ENCODE peak calls at places on chromosomes 16 and 17, in nine cellular contexts. One of them, this sample, is unnamed.

GRCh38 chr16:28491080-28491969 is 549 bp downstream of the CLN3 start:
- DNase-seq in endodermal cell: peak
- DNase-seq in testis: peak
- DNase-seq in M059J: peak
- DNase-seq in ureter: no peak
- DNase-seq in upper lobe of right lung: peak
- DNase-seq in HTR-8/SVneo: peak
- DNase-seq in AG04450: no peak
- DNase-seq in midbrain: peak
- DNase-seq in this sample: peak

GRCh38 chr17:50117202-50118040 is 12.5 kb downstream of the SAMD14 start:
- DNase-seq in ureter: no peak
- DNase-seq in AG04450: no peak
- DNase-seq in HTR-8/SVneo: no peak
- DNase-seq in midbrain: no peak
- DNase-seq in upper lobe of right lung: peak
- DNase-seq in M059J: no peak
- DNase-seq in testis: peak
- DNase-seq in endodermal cell: peak
- DNase-seq in this sample: peak

GRCh38 chr17:4788807-4789700 is at the start of gene GLTPD2:
- DNase-seq in ureter: no peak
- DNase-seq in endodermal cell: peak
- DNase-seq in AG04450: no peak
- DNase-seq in M059J: no peak
- DNase-seq in midbrain: no peak
- DNase-seq in testis: no peak
- DNase-seq in upper lobe of right lung: no peak
- DNase-seq in HTR-8/SVneo: no peak
- DNase-seq in this sample: peak

GRCh38 chr17:9002610-9003354 is 18.5 kb upstream of the NTN1 start:
- DNase-seq in endodermal cell: peak
- DNase-seq in upper lobe of right lung: no peak
- DNase-seq in M059J: no peak
- DNase-seq in AG04450: no peak
- DNase-seq in midbrain: peak
- DNase-seq in ureter: no peak
- DNase-seq in testis: peak
- DNase-seq in HTR-8/SVneo: peak
- DNase-seq in this sample: no peak

GRCh38 chr16:2702871-2703745 is 16.9 kb downstream of the PRSS27 start:
- DNase-seq in upper lobe of right lung: no peak
- DNase-seq in testis: no peak
- DNase-seq in ureter: no peak
- DNase-seq in midbrain: peak
- DNase-seq in endodermal cell: no peak
- DNase-seq in M059J: no peak
- DNase-seq in HTR-8/SVneo: no peak
- DNase-seq in AG04450: no peak
- DNase-seq in this sample: no peak

GRCh38 chr17:45145035-45145389 is 3.3 kb upstream of the HEXIM1 start:
- DNase-seq in M059J: no peak
- DNase-seq in endodermal cell: peak
- DNase-seq in AG04450: no peak
- DNase-seq in midbrain: no peak
- DNase-seq in HTR-8/SVneo: no peak
- DNase-seq in testis: no peak
- DNase-seq in upper lobe of right lung: no peak
- DNase-seq in ureter: no peak
- DNase-seq in this sample: no peak

GRCh38 chr17:27624555-27624954 is 6.4 kb upstream of the LGALS9 start:
- DNase-seq in ureter: no peak
- DNase-seq in midbrain: no peak
- DNase-seq in upper lobe of right lung: no peak
- DNase-seq in AG04450: no peak
- DNase-seq in testis: no peak
- DNase-seq in endodermal cell: no peak
- DNase-seq in M059J: no peak
- DNase-seq in HTR-8/SVneo: no peak
- DNase-seq in this sample: no peak

GRCh38 chr16:9124444-9124843 is 33.0 kb downstream of the HAPSTR1 start:
- DNase-seq in testis: no peak
- DNase-seq in upper lobe of right lung: no peak
- DNase-seq in midbrain: no peak
- DNase-seq in HTR-8/SVneo: no peak
- DNase-seq in endodermal cell: no peak
- DNase-seq in ureter: no peak
- DNase-seq in M059J: no peak
- DNase-seq in AG04450: no peak
- DNase-seq in this sample: no peak

GRCh38 chr17:8120520-8121443 is 2.5 kb upstream of the ALOXE3 start:
- DNase-seq in endodermal cell: peak
- DNase-seq in AG04450: no peak
- DNase-seq in testis: peak
- DNase-seq in upper lobe of right lung: peak
- DNase-seq in M059J: peak
- DNase-seq in ureter: peak
- DNase-seq in HTR-8/SVneo: peak
- DNase-seq in midbrain: peak
- DNase-seq in this sample: peak

GRCh38 chr16:53052519-53053501 is at the start of gene CHD9NB:
- DNase-seq in M059J: peak
- DNase-seq in midbrain: no peak
- DNase-seq in upper lobe of right lung: no peak
- DNase-seq in HTR-8/SVneo: peak
- DNase-seq in endodermal cell: peak
- DNase-seq in testis: no peak
- DNase-seq in AG04450: peak
- DNase-seq in ureter: peak
- DNase-seq in this sample: peak

GRCh38 chr16:84270071-84270470 is 24.6 kb upstream of the WFDC1 start:
- DNase-seq in endodermal cell: no peak
- DNase-seq in testis: no peak
- DNase-seq in ureter: no peak
- DNase-seq in upper lobe of right lung: no peak
- DNase-seq in M059J: no peak
- DNase-seq in HTR-8/SVneo: no peak
- DNase-seq in AG04450: no peak
- DNase-seq in midbrain: no peak
- DNase-seq in this sample: no peak

GRCh38 chr17:27315796-27316465 is 22.0 kb downstream of the WSB1 start:
- DNase-seq in endodermal cell: no peak
- DNase-seq in upper lobe of right lung: no peak
- DNase-seq in midbrain: no peak
- DNase-seq in ureter: no peak
- DNase-seq in AG04450: no peak
- DNase-seq in M059J: no peak
- DNase-seq in HTR-8/SVneo: no peak
- DNase-seq in testis: no peak
- DNase-seq in this sample: no peak

GRCh38 chr17:68356520-68356919 is 65.2 kb downstream of the ARSG start:
- DNase-seq in endodermal cell: no peak
- DNase-seq in HTR-8/SVneo: no peak
- DNase-seq in ureter: no peak
- DNase-seq in midbrain: no peak
- DNase-seq in testis: no peak
- DNase-seq in M059J: peak
- DNase-seq in upper lobe of right lung: no peak
- DNase-seq in AG04450: no peak
- DNase-seq in this sample: peak

GRCh38 chr17:45895304-45895968 is 1.1 kb downstream of the MAPT start:
- DNase-seq in endodermal cell: peak
- DNase-seq in midbrain: peak
- DNase-seq in HTR-8/SVneo: no peak
- DNase-seq in AG04450: no peak
- DNase-seq in testis: no peak
- DNase-seq in ureter: no peak
- DNase-seq in M059J: no peak
- DNase-seq in upper lobe of right lung: no peak
- DNase-seq in this sample: no peak

GRCh38 chr17:40417258-40417608 is 463 bp downstream of the TOP2A start:
- DNase-seq in ureter: no peak
- DNase-seq in testis: peak
- DNase-seq in HTR-8/SVneo: no peak
- DNase-seq in endodermal cell: peak
- DNase-seq in midbrain: no peak
- DNase-seq in M059J: peak
- DNase-seq in AG04450: no peak
- DNase-seq in upper lobe of right lung: no peak
- DNase-seq in this sample: no peak

GRCh38 chr16:89986600-89986999 is 32.7 kb downstream of the DBNDD1 start:
- DNase-seq in HTR-8/SVneo: no peak
- DNase-seq in AG04450: no peak
- DNase-seq in testis: no peak
- DNase-seq in upper lobe of right lung: no peak
- DNase-seq in endodermal cell: no peak
- DNase-seq in midbrain: no peak
- DNase-seq in M059J: no peak
- DNase-seq in ureter: no peak
- DNase-seq in this sample: no peak

GRCh38 chr16:14628806-14629611 is 1.1 kb downstream of the PARN start:
- DNase-seq in midbrain: no peak
- DNase-seq in AG04450: no peak
- DNase-seq in ureter: no peak
- DNase-seq in testis: no peak
- DNase-seq in M059J: no peak
- DNase-seq in endodermal cell: no peak
- DNase-seq in upper lobe of right lung: no peak
- DNase-seq in HTR-8/SVneo: no peak
- DNase-seq in this sample: no peak

GRCh38 chr16:63539276-63539675 is 1503.0 kb upstream of the CDH8 start:
- DNase-seq in AG04450: no peak
- DNase-seq in midbrain: no peak
- DNase-seq in upper lobe of right lung: no peak
- DNase-seq in testis: no peak
- DNase-seq in ureter: no peak
- DNase-seq in HTR-8/SVneo: no peak
- DNase-seq in endodermal cell: no peak
- DNase-seq in M059J: no peak
- DNase-seq in this sample: no peak

GRCh38 chr17:7885357-7886226 is 3.0 kb upstream of the CHD3 start:
- DNase-seq in endodermal cell: peak
- DNase-seq in upper lobe of right lung: peak
- DNase-seq in testis: peak
- DNase-seq in midbrain: no peak
- DNase-seq in ureter: peak
- DNase-seq in AG04450: no peak
- DNase-seq in HTR-8/SVneo: peak
- DNase-seq in M059J: peak
- DNase-seq in this sample: peak

GRCh38 chr16:82881517-82881916 is 254.7 kb downstream of the CDH13 start:
- DNase-seq in testis: no peak
- DNase-seq in HTR-8/SVneo: no peak
- DNase-seq in M059J: peak
- DNase-seq in upper lobe of right lung: no peak
- DNase-seq in endodermal cell: no peak
- DNase-seq in midbrain: no peak
- DNase-seq in ureter: no peak
- DNase-seq in AG04450: no peak
- DNase-seq in this sample: no peak

GRCh38 chr17:39872700-39873099 is 4.7 kb downstream of the ZPBP2 start:
- DNase-seq in upper lobe of right lung: no peak
- DNase-seq in HTR-8/SVneo: no peak
- DNase-seq in midbrain: no peak
- DNase-seq in ureter: no peak
- DNase-seq in testis: no peak
- DNase-seq in M059J: peak
- DNase-seq in AG04450: peak
- DNase-seq in endodermal cell: no peak
- DNase-seq in this sample: no peak

GRCh38 chr17:78748730-78749317 is 33.2 kb downstream of the CYTH1 start:
- DNase-seq in M059J: peak
- DNase-seq in AG04450: no peak
- DNase-seq in endodermal cell: no peak
- DNase-seq in midbrain: no peak
- DNase-seq in ureter: peak
- DNase-seq in upper lobe of right lung: peak
- DNase-seq in testis: peak
- DNase-seq in HTR-8/SVneo: no peak
- DNase-seq in this sample: peak

GRCh38 chr17:63423251-63423950 is 22.7 kb downstream of the CYB561 start:
- DNase-seq in HTR-8/SVneo: no peak
- DNase-seq in endodermal cell: peak
- DNase-seq in testis: peak
- DNase-seq in M059J: no peak
- DNase-seq in ureter: peak
- DNase-seq in midbrain: no peak
- DNase-seq in upper lobe of right lung: no peak
- DNase-seq in AG04450: no peak
- DNase-seq in this sample: no peak

GRCh38 chr16:4455081-4455480 is 19.3 kb downstream of the NMRAL1 start:
- DNase-seq in endodermal cell: no peak
- DNase-seq in HTR-8/SVneo: no peak
- DNase-seq in upper lobe of right lung: no peak
- DNase-seq in ureter: no peak
- DNase-seq in midbrain: no peak
- DNase-seq in AG04450: no peak
- DNase-seq in M059J: no peak
- DNase-seq in testis: no peak
- DNase-seq in this sample: no peak

GRCh38 chr17:55433629-55434422 is 12.2 kb upstream of the MMD start:
- DNase-seq in testis: no peak
- DNase-seq in midbrain: no peak
- DNase-seq in M059J: peak
- DNase-seq in ureter: no peak
- DNase-seq in AG04450: peak
- DNase-seq in endodermal cell: no peak
- DNase-seq in HTR-8/SVneo: peak
- DNase-seq in upper lobe of right lung: no peak
- DNase-seq in this sample: peak

GRCh38 chr17:14320734-14321475 is 20.0 kb downstream of the HS3ST3B1 start:
- DNase-seq in HTR-8/SVneo: no peak
- DNase-seq in testis: no peak
- DNase-seq in endodermal cell: peak
- DNase-seq in ureter: no peak
- DNase-seq in midbrain: no peak
- DNase-seq in AG04450: no peak
- DNase-seq in upper lobe of right lung: no peak
- DNase-seq in M059J: no peak
- DNase-seq in this sample: no peak

This sample was measured in transverse colon.